ENCODE peak calls at places on chromosomes 2 and 18, in four cellular contexts. M, V, T and Y are unnamed samples.

GRCh38 chr2:38586926-38587325 is 15.8 kb downstream of the HNRNPLL start:
- DNase-seq in M (no peak), V (no peak), T (no peak), Y (no peak)

GRCh38 chr2:43473767-43474166 is 122.1 kb downstream of the THADA start:
- DNase-seq in M (no peak), V (no peak), T (no peak), Y (peak; percentile 21)

GRCh38 chr2:170493698-170494097 is 221.4 kb upstream of the SP5 start:
- DNase-seq in M (no peak), V (no peak), T (no peak), Y (no peak)

GRCh38 chr2:119659601-119660342 is 19.2 kb upstream of the TMEM177 start:
- DNase-seq in M (no peak), V (peak; percentile 18), T (no peak), Y (no peak)

GRCh38 chr2:215681799-215682594 is 246.1 kb upstream of the FN1 start:
- DNase-seq in M (no peak), V (no peak), T (no peak), Y (no peak)

GRCh38 chr2:178799305-178799704 is 7.9 kb downstream of the TTN start:
- DNase-seq in M (no peak), V (no peak), T (no peak), Y (no peak)

GRCh38 chr2:121564905-121565304 is 34.2 kb downstream of the RNU4ATAC start:
- DNase-seq in M (no peak), V (no peak), T (no peak), Y (no peak)

GRCh38 chr2:231709636-231709980 is 1.3 kb downstream of the PTMA start:
- DNase-seq in M (peak; percentile 45), V (peak; percentile 70), T (no peak), Y (peak; percentile 60)

GRCh38 chr2:29215739-29216608 is 100.8 kb downstream of the CLIP4 start:
- DNase-seq in M (no peak), V (no peak), T (no peak), Y (no peak)

GRCh38 chr18:24103622-24104021 is 35.2 kb upstream of the CABYR start:
- DNase-seq in M (no peak), V (no peak), T (no peak), Y (no peak)

GRCh38 chr2:25132693-25133092 is 35.7 kb downstream of the POMC start:
- DNase-seq in M (no peak), V (no peak), T (no peak), Y (no peak)

GRCh38 chr2:196145256-196145655 is 26.1 kb downstream of the STK17B start:
- DNase-seq in M (no peak), V (no peak), T (no peak), Y (no peak)

GRCh38 chr2:1855150-1855549 is 110.8 kb upstream of the PXDN start:
- DNase-seq in M (no peak), V (no peak), T (no peak), Y (no peak)

GRCh38 chr2:154700142-154700541 is 1.6 kb downstream of the KCNJ3 start:
- DNase-seq in M (no peak), V (no peak), T (no peak), Y (no peak)

GRCh38 chr2:162072976-162073775 is 839 bp downstream of the DPP4 start:
- DNase-seq in M (no peak), V (peak; percentile 42), T (no peak), Y (peak; percentile 41)

GRCh38 chr2:212337036-212337435 is 201.6 kb downstream of the ERBB4 start:
- DNase-seq in M (no peak), V (no peak), T (no peak), Y (no peak)

GRCh38 chr2:12498703-12499102 is 218.0 kb upstream of the TRIB2 start:
- DNase-seq in M (no peak), V (no peak), T (no peak), Y (no peak)

GRCh38 chr2:1556776-1557466 is 143.7 kb downstream of the TPO start:
- DNase-seq in M (no peak), V (no peak), T (no peak), Y (peak; percentile 54)

GRCh38 chr2:47402555-47402804 is 476 bp upstream of the MSH2 start:
- DNase-seq in M (no peak), V (no peak), T (no peak), Y (no peak)

GRCh38 chr18:35062408-35062807 is 21.2 kb downstream of the MAPRE2 start:
- DNase-seq in M (no peak), V (no peak), T (no peak), Y (no peak)

GRCh38 chr2:314561-315336 is 26.9 kb upstream of the ALKAL2 start:
- DNase-seq in M (no peak), V (no peak), T (no peak), Y (peak; percentile 37)
- H3K4me3 ChIP-seq in M (no peak overlapping the region), V (no peak overlapping the region), T (no peak overlapping the region), Y (no peak overlapping the region)

DNA sequence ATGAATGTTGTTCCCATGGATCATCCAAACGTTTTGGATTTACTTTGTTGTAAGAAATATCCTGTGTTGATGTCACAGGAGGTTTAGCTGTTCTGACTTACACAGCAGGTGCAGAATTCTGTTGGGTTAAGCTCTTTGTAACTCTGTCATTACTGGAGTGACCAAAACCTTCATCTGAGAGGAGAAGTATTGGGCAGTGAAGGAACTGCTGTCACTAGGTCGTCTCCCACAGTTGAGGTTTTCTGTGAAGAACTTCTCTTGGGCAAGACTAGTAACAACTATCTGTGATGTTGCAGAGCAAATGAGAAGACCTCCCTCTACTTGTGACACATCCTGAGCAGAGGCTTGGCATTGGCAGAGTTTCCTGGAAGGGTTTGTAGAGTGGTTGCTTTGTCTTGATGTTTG is 2.9 kb downstream of the SPTBN1 start:
- DNase-seq in M (no peak), V (no peak), T (no peak), Y (no peak)
- H3K27ac ChIP-seq in M (peak overlapping the region; percentile 94), V (no peak overlapping the region), T (no peak overlapping the region), Y (peak overlapping the region; percentile 85)

GRCh38 chr2:85538507-85539360 is at the start of gene MAT2A:
- DNase-seq in M (peak; percentile 94), V (peak; percentile 97), T (peak; percentile 93), Y (peak; percentile 98)

GRCh38 chr2:85540131-85540587 is 1.2 kb downstream of the MAT2A start:
- DNase-seq in M (no peak), V (no peak), T (no peak), Y (no peak)

GRCh38 chr2:85539361-85540130 is 578 bp downstream of the MAT2A start:
- DNase-seq in M (peak; percentile 78), V (peak; percentile 84), T (peak; percentile 67), Y (peak; percentile 87)

GRCh38 chr2:85536479-85536878 is 2.5 kb upstream of the MAT2A start:
- DNase-seq in M (peak; percentile 45), V (no peak), T (no peak), Y (no peak)

GRCh38 chr2:85537600-85538506 is 1.1 kb upstream of the MAT2A start:
- DNase-seq in M (peak; percentile 65), V (peak; percentile 74), T (peak; percentile 56), Y (peak; percentile 53)
- H3K4me3 ChIP-seq in M (peak overlapping the region; percentile 68), V (peak overlapping the region; percentile 68), T (peak overlapping the region; percentile 92), Y (peak overlapping the region; percentile 67)

DNA sequence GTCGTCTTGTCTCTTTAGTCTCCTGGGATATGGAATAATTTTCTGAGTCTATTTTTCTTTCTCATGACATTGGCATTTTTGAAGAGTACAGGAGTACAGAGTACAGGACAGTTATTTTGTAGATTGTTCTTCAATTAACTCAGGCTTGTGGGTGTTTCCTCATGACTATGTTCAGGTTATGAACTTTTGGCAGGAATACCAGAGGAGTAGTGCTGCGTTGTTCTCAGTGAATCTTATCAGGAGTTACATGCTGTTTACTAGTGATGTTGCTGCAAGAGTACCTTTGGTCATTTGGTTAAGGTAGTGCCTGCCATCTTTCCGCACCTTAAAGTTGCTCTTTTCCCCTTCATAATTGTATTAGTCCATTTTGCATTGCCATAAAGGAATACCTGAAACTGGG is 41.3 kb upstream of the AGFG1 start:
- DNase-seq in M (no peak), V (no peak), T (no peak), Y (no peak)
- H3K27ac ChIP-seq in M (no peak overlapping the region), V (no peak overlapping the region), T (no peak overlapping the region), Y (no peak overlapping the region)

GRCh38 chr2:44955593-44956449 is 14.3 kb downstream of the SIX3 start:
- DNase-seq in M (peak; percentile 32), V (peak; percentile 70), T (peak; percentile 71), Y (peak; percentile 84)
- H3K4me3 ChIP-seq in M (no peak overlapping the region), V (no peak overlapping the region), T (peak overlapping the region; percentile 37), Y (no peak overlapping the region)

GRCh38 chr18:11991021-11991770 is 9.9 kb downstream of the IMPA2 start:
- DNase-seq in M (no peak), V (no peak), T (no peak), Y (no peak)

GRCh38 chr18:11989966-11990380 is 8.7 kb downstream of the IMPA2 start:
- DNase-seq in M (no peak), V (no peak), T (no peak), Y (no peak)

GRCh38 chr18:11990541-11990940 is 9.2 kb downstream of the IMPA2 start:
- DNase-seq in M (no peak), V (no peak), T (no peak), Y (no peak)

GRCh38 chr18:11987527-11987926 is 6.2 kb downstream of the IMPA2 start:
- DNase-seq in M (no peak), V (no peak), T (no peak), Y (no peak)

GRCh38 chr18:11989174-11989573 is 7.9 kb downstream of the IMPA2 start:
- DNase-seq in M (no peak), V (no peak), T (no peak), Y (no peak)
- H3K27ac ChIP-seq in M (no peak overlapping the region), V (no peak overlapping the region), T (no peak overlapping the region), Y (no peak overlapping the region)

DNA sequence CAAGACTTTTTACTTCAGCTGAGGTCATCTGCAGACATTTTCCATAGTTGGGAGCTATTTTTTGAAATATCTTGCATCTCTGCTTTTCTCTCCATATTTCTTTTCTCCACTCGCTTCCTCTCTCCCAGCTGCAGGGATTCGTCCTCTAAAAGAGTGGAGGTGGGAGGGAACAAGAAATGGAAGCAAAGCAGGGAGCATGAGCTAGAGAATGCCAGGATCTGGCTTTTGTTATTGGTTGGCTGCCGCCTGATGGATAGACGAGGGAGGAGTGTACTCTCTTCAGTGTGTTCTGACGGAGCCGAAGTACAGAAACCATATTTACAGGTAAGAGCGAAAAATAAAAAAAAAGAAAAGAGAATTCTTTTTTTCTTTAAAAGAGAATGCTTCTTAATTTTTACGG is at the start of gene CSRNP3:
- DNase-seq in M (peak; percentile 74), V (peak; percentile 64), T (peak; percentile 51), Y (peak; percentile 52)
- H3K4me3 ChIP-seq in M (peak within 1 kb of the TSS; percentile 46), V (peak within 1 kb of the TSS; percentile 50), T (peak within 1 kb of the TSS; percentile 51), Y (peak within 1 kb of the TSS; percentile 95)

GRCh38 chr18:50422286-50422898 is 47.5 kb downstream of the SKA1 start:
- DNase-seq in M (no peak), V (no peak), T (no peak), Y (no peak)
- H3K27ac ChIP-seq in M (no peak overlapping the region), V (no peak overlapping the region), T (no peak overlapping the region), Y (no peak overlapping the region)